ENCODE peak calls at places on chromosomes 6 and 20, in four cellular contexts. E is HepG2, W is WTC11, Q is K562. F is an unnamed sample.

GRCh38 chr20:23963941-23964340 is 24.6 kb downstream of the GGTLC1 start:
- DNase-seq in W (no peak), Q (no peak), E (no peak), F (no peak)

GRCh38 chr6:28401172-28401571 is 1.6 kb upstream of the ZSCAN12 start:
- DNase-seq in E (no peak), W (no peak), Q (peak; percentile 43), F (no peak)

GRCh38 chr6:46175976-46176375 is 5.2 kb upstream of the ENPP5 start:
- DNase-seq in Q (no peak), E (no peak), W (no peak), F (no peak)

GRCh38 chr6:55621993-55622392 is 43.0 kb upstream of the HMGCLL1 start:
- DNase-seq in Q (no peak), W (no peak), E (no peak), F (no peak)

GRCh38 chr20:38166707-38167233 is 1.7 kb upstream of the TGM2 start:
- DNase-seq in Q (no peak), W (no peak), E (no peak), F (no peak)

GRCh38 chr6:16388488-16388887 is 150.1 kb downstream of the GMPR start:
- DNase-seq in Q (no peak), E (no peak), W (no peak), F (no peak)

GRCh38 chr20:1322511-1323245 is 6.3 kb downstream of the SDCBP2 start:
- DNase-seq in E (no peak), Q (no peak), W (no peak), F (no peak)

GRCh38 chr20:25864326-25864970 is 167.8 kb upstream of the ZNF337 start:
- DNase-seq in W (no peak), E (no peak), Q (no peak), F (no peak)

GRCh38 chr20:32979201-32979998 is 24.8 kb downstream of the SUN5 start:
- DNase-seq in E (no peak), W (no peak), Q (no peak), F (no peak)

GRCh38 chr20:52675414-52675813 is 296.7 kb upstream of the TSHZ2 start:
- DNase-seq in E (no peak), W (no peak), Q (no peak), F (no peak)

GRCh38 chr20:46872315-46873211 is 22.1 kb upstream of the EYA2 start:
- DNase-seq in W (no peak), Q (peak; percentile 9), E (no peak), F (no peak)

GRCh38 chr20:10453241-10453640 is 18.1 kb downstream of the SLX4IP start:
- DNase-seq in E (no peak), W (no peak), Q (no peak), F (peak; percentile 66)

GRCh38 chr6:96934087-96934486 is 9.6 kb downstream of the KLHL32 start:
- DNase-seq in Q (no peak), E (no peak), W (no peak), F (no peak)

GRCh38 chr6:96940322-96940721 is 15.8 kb downstream of the KLHL32 start:
- DNase-seq in Q (no peak), E (no peak), W (no peak), F (no peak)

GRCh38 chr6:96943535-96943934 is 19.0 kb downstream of the KLHL32 start:
- DNase-seq in E (no peak), Q (no peak), W (no peak), F (no peak)

GRCh38 chr6:96942676-96943075 is 18.1 kb downstream of the KLHL32 start:
- DNase-seq in Q (no peak), W (no peak), E (no peak), F (no peak)

DNA sequence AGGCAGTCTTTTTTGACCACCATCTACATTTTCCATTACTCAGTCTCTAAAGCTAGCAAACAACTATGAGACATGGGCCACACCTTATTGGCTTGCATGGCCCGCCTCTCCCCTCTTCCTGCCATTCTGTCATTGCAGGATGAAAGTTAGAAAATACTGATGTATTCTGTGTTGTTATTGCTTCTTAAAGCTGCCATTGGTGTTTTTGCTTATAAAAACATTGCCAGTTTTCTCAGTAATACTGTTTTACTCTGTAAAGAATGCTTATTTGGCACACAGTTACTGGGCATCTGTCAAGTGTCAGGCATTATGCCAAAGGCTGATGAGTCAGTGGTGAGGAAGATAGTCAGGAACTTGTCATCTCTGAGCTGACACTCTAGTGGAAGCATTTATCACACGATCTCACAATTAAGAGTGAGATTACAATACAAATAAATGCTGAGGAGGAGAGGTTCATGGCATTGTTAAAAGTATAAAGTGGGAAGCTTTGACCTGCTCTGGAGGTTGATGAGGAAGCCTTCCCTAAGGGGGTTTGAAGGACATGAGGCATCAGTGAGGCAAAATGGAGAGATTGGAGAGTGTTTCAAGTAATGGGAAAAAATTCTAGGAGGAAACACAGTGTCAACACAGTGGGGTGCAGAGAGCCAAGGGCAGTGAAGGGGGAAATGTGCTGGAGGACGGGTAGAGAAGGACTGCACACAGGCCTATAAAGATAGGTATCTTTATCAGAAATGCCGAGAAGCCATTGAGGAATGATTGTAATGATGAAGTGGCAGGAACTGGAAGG is 14.7 kb downstream of the KLHL32 start:
- DNase-seq in Q (peak; percentile 38), W (no peak), E (no peak), F (no peak)
- TF ChIP-seq CBFB in Q (no peak), W (no peak), E (no peak), F (no peak)

GRCh38 chr20:48984575-48985219 is 61.4 kb upstream of the CSE1L start:
- DNase-seq in Q (no peak), W (no peak), E (no peak), F (no peak)
- TF ChIP-seq CBFB in Q (no peak), W (no peak), E (no peak), F (no peak)

GRCh38 chr6:124795879-124796838 is 166.1 kb upstream of the RNF217 start:
- DNase-seq in W (peak; percentile 53), Q (peak; percentile 5), E (no peak), F (no peak)
- TF ChIP-seq CBFB in W (no peak), Q (no peak), E (no peak), F (no peak)

GRCh38 chr6:41921712-41921998 is 356 bp downstream of the BYSL start:
- DNase-seq in E (no peak), W (no peak), Q (peak; percentile 46), F (no peak)
- TF ChIP-seq CBFB in E (no peak), W (no peak), Q (no peak), F (no peak)